ENCODE peak calls at places on chromosomes 16 and 17, in eight cellular contexts. N is RCC 7860; G is adrenal gland; J is posterior cingulate gyrus; Y is non-pigmented ciliary epithelial cell; U is mammary epithelial cell; D is C1 segment of cervical spinal cord; S is CD4-positive, alpha-beta T cell. X is an unnamed sample.

GRCh38 chr16:88798772-88799455 is 4.7 kb upstream of the CDT1 start:
- DNase-seq in N (no peak), G (no peak), S (no peak), D (no peak), J (no peak), U (no peak), Y (no peak), X (no peak)

GRCh38 chr16:72124761-72125634 is 31.4 kb downstream of the DHX38 start:
- DNase-seq in S (peak; percentile 41), G (peak; percentile 80), Y (peak; percentile 23), D (peak; percentile 59), J (peak; percentile 67), N (peak; percentile 48), U (peak; percentile 51), X (peak; percentile 74)

GRCh38 chr16:72050769-72051464 is 3.4 kb upstream of the HP start:
- DNase-seq in S (no peak), Y (peak; percentile 3), D (no peak), G (no peak), J (no peak), U (peak; percentile 43), N (no peak), X (no peak)

GRCh38 chr16:79434771-79435170 is 165.8 kb downstream of the MAF start:
- DNase-seq in U (no peak), G (no peak), S (no peak), J (no peak), N (peak; percentile 82), Y (no peak), D (no peak), X (no peak)

GRCh38 chr16:23171234-23171948 is 11.2 kb upstream of the SCNN1G start:
- DNase-seq in J (no peak), U (peak; percentile 77), S (no peak), G (no peak), N (peak; percentile 21), Y (no peak), D (no peak), X (no peak)

GRCh38 chr16:67025151-67025550 is 3.8 kb upstream of the CBFB start:
- DNase-seq in S (no peak), D (no peak), N (no peak), J (no peak), G (peak; percentile 6), Y (no peak), U (no peak), X (no peak)

GRCh38 chr17:31374503-31374902 is 17.0 kb upstream of the RAB11FIP4 start:
- DNase-seq in G (no peak), U (no peak), D (no peak), N (no peak), S (no peak), Y (no peak), J (no peak), X (no peak)

GRCh38 chr17:68794636-68795503 is 160.3 kb downstream of the ABCA8 start:
- DNase-seq in J (no peak), G (peak; percentile 42), U (no peak), D (peak; percentile 29), N (no peak), S (no peak), Y (no peak), X (peak; percentile 40)

GRCh38 chr16:83830769-83831450 is 23.1 kb downstream of the HSBP1 start:
- DNase-seq in N (no peak), J (no peak), U (no peak), Y (no peak), G (no peak), S (no peak), D (no peak), X (no peak)

GRCh38 chr17:45248132-45248936 is 13.6 kb downstream of the SPATA32 start:
- DNase-seq in G (no peak), S (peak; percentile 79), N (no peak), D (no peak), J (no peak), Y (no peak), U (peak; percentile 65), X (no peak)

GRCh38 chr16:29028457-29029167 is 43.8 kb downstream of the LAT start:
- DNase-seq in D (no peak), U (no peak), N (no peak), S (no peak), G (no peak), Y (no peak), J (no peak), X (no peak)

GRCh38 chr17:16433514-16433913 is 18.1 kb downstream of the TRPV2 start:
- DNase-seq in N (no peak), G (no peak), Y (no peak), D (no peak), J (no peak), U (no peak), S (no peak), X (no peak)

GRCh38 chr16:27405546-27406451 is 3.8 kb downstream of the IL21R start:
- DNase-seq in Y (no peak), D (no peak), G (peak; percentile 17), U (no peak), S (no peak), J (no peak), N (no peak), X (no peak)

GRCh38 chr16:84924339-84925091 is 86.8 kb downstream of the ZDHHC7 start:
- DNase-seq in S (no peak), D (no peak), U (no peak), N (no peak), Y (no peak), J (no peak), G (no peak), X (no peak)

GRCh38 chr17:1188812-1189211 is 9.0 kb upstream of the ABR start:
- DNase-seq in Y (no peak), D (peak; percentile 49), U (no peak), G (peak; percentile 87), J (no peak), N (no peak), S (no peak), X (no peak)

GRCh38 chr17:76032073-76032779 is 5.1 kb upstream of the EVPL start:
- DNase-seq in U (peak; percentile 14), N (no peak), S (no peak), D (no peak), Y (no peak), G (no peak), J (no peak), X (no peak)

GRCh38 chr17:76695059-76695892 is 15.5 kb downstream of the MXRA7 start:
- DNase-seq in G (no peak), J (no peak), Y (no peak), S (no peak), N (no peak), D (no peak), U (peak; percentile 31), X (no peak)

GRCh38 chr17:82231562-82232321 is 2.9 kb downstream of the SLC16A3 start:
- DNase-seq in J (no peak), N (peak; percentile 87), U (no peak), D (peak; percentile 29), S (no peak), G (peak; percentile 60), Y (no peak), X (peak; percentile 36)

GRCh38 chr16:74973304-74973703 is 11.6 kb downstream of the WDR59 start:
- DNase-seq in G (no peak), N (no peak), U (no peak), S (no peak), Y (no peak), D (no peak), J (no peak), X (no peak)

GRCh38 chr16:57889522-57889921 is 81.4 kb downstream of the CNGB1 start:
- DNase-seq in G (no peak), S (no peak), U (no peak), D (no peak), J (no peak), Y (no peak), N (no peak), X (no peak)

GRCh38 chr17:51120357-51120738 is 320 bp downstream of the SPAG9 start:
- DNase-seq in G (peak; percentile 69), S (peak; percentile 30), N (no peak), U (no peak), Y (no peak), J (peak; percentile 44), D (no peak), X (peak; percentile 45)

GRCh38 chr16:68382296-68382718 is 66.0 kb downstream of the SMPD3 start:
- DNase-seq in D (no peak), Y (no peak), U (no peak), S (no peak), J (no peak), N (no peak), G (no peak), X (no peak)

GRCh38 chr16:70661918-70662641 is 15.7 kb downstream of the IL34 start:
- DNase-seq in D (no peak), J (no peak), U (no peak), G (no peak), Y (no peak), N (no peak), S (no peak), X (no peak)

GRCh38 chr17:40327244-40327666 is 18.3 kb downstream of the RARA start:
- DNase-seq in S (no peak), J (no peak), U (no peak), D (no peak), G (no peak), Y (no peak), N (no peak), X (no peak)

GRCh38 chr17:50697663-50698272 is 9.9 kb downstream of the ANKRD40 start:
- DNase-seq in J (no peak), Y (no peak), G (no peak), S (no peak), U (no peak), D (no peak), N (no peak), X (no peak)

GRCh38 chr17:40437095-40437732 is 6.0 kb upstream of the IGFBP4 start:
- DNase-seq in N (peak; percentile 20), S (no peak), U (no peak), D (no peak), Y (no peak), G (no peak), J (no peak), X (no peak)

GRCh38 chr16:89197633-89198416 is 2.5 kb downstream of the SLC22A31 start:
- DNase-seq in D (no peak), U (no peak), Y (no peak), J (peak; percentile 17), N (no peak), G (no peak), S (no peak), X (no peak)

GRCh38 chr16:71424626-71425025 is 17.2 kb downstream of the TLE7 start:
- DNase-seq in J (no peak), D (no peak), Y (no peak), U (no peak), S (no peak), G (no peak), N (no peak), X (no peak)

GRCh38 chr16:67857547-67858233 is 10.2 kb upstream of the CENPT start:
- DNase-seq in Y (peak; percentile 79), J (no peak), D (no peak), S (no peak), U (peak; percentile 96), N (peak; percentile 90), G (peak; percentile 85), X (peak; percentile 6)

GRCh38 chr16:22397459-22397858 is 23.0 kb upstream of the CDR2 start:
- DNase-seq in G (no peak), D (no peak), N (peak; percentile 64), Y (peak; percentile 93), U (peak; percentile 82), J (no peak), S (no peak), X (no peak)

GRCh38 chr16:30786936-30787612 is at the start of gene ZNF629:
- DNase-seq in G (peak; percentile 83), J (peak; percentile 73), Y (no peak), D (peak; percentile 60), S (no peak), U (peak; percentile 49), N (peak; percentile 33), X (peak; percentile 51)

GRCh38 chr17:74280093-74280513 is 6.1 kb downstream of the DNAI2 start:
- DNase-seq in N (no peak), G (no peak), Y (no peak), D (no peak), S (peak; percentile 54), U (no peak), J (no peak), X (no peak)

GRCh38 chr16:9316008-9316407 is 224.6 kb downstream of the HAPSTR1 start:
- DNase-seq in Y (no peak), J (no peak), G (no peak), D (no peak), S (no peak), U (no peak), N (no peak), X (no peak)

X was measured in substantia nigra.